ENCODE peak calls at places on chromosomes 16 and 17, in ten cellular contexts. X, I, B, T, W, R, C, S, A and V are unnamed samples.

GRCh38 chr16:87337247-87337646 is 20.1 kb upstream of the C16orf95 start:
- DNase-seq in X (no peak), I (no peak), B (no peak), T (no peak), W (no peak), R (no peak), C (no peak), S (no peak), A (no peak), V (no peak)

GRCh38 chr17:56810286-56810781 is 23.4 kb downstream of the C17orf67 start:
- DNase-seq in X (no peak), I (no peak), B (no peak), T (no peak), W (no peak), R (no peak), C (no peak), S (no peak), A (no peak), V (no peak)

GRCh38 chr17:27494192-27495091 is 38.2 kb downstream of the KSR1 start:
- DNase-seq in X (peak), I (no peak), B (no peak), T (no peak), W (peak), R (peak), C (no peak), S (peak), A (no peak), V (no peak)

GRCh38 chr17:302300-302698 is 50.3 kb downstream of the RPH3AL start:
- DNase-seq in X (no peak), I (no peak), B (no peak), T (no peak), W (no peak), R (no peak), C (no peak), S (no peak), A (no peak), V (no peak)

GRCh38 chr17:35548978-35549377 is 11.5 kb upstream of the SLFN12L start:
- DNase-seq in X (no peak), I (no peak), B (no peak), T (no peak), W (no peak), R (no peak), C (no peak), S (no peak), A (no peak), V (no peak)

GRCh38 chr17:42553866-42554249 is 1.1 kb downstream of the HSD17B1 start:
- DNase-seq in X (no peak), I (no peak), B (no peak), T (no peak), W (no peak), R (peak), C (no peak), S (no peak), A (no peak), V (no peak)

GRCh38 chr17:73610331-73610911 is 33.8 kb downstream of the SDK2 start:
- DNase-seq in X (no peak), I (peak), B (no peak), T (no peak), W (no peak), R (no peak), C (no peak), S (no peak), A (no peak), V (no peak)

GRCh38 chr16:72536673-72537435 is 364.9 kb upstream of the PMFBP1 start:
- DNase-seq in X (no peak), I (no peak), B (no peak), T (no peak), W (peak), R (no peak), C (no peak), S (peak), A (no peak), V (no peak)

GRCh38 chr16:55330726-55331647 is 7.0 kb downstream of the IRX6 start:
- DNase-seq in X (no peak), I (no peak), B (no peak), T (no peak), W (no peak), R (no peak), C (no peak), S (no peak), A (no peak), V (no peak)

GRCh38 chr16:77918792-77919707 is 103.3 kb upstream of the CLEC3A start:
- DNase-seq in X (no peak), I (peak), B (no peak), T (no peak), W (peak), R (peak), C (no peak), S (peak), A (no peak), V (no peak)

GRCh38 chr16:71792176-71792575 is 16.5 kb downstream of the AP1G1 start:
- DNase-seq in X (no peak), I (no peak), B (no peak), T (no peak), W (no peak), R (no peak), C (no peak), S (no peak), A (no peak), V (no peak)

GRCh38 chr16:82641336-82641984 is 14.7 kb downstream of the CDH13 start:
- DNase-seq in X (no peak), I (peak), B (no peak), T (no peak), W (peak), R (peak), C (no peak), S (peak), A (no peak), V (no peak)

GRCh38 chr17:32646941-32647340 is 160.1 kb downstream of the CDK5R1 start:
- DNase-seq in X (no peak), I (no peak), B (no peak), T (no peak), W (no peak), R (no peak), C (no peak), S (no peak), A (no peak), V (no peak)

GRCh38 chr16:4266372-4266771 is 6.5 kb downstream of the TFAP4 start:
- DNase-seq in X (peak), I (no peak), B (no peak), T (no peak), W (peak), R (peak), C (no peak), S (no peak), A (no peak), V (no peak)

GRCh38 chr16:70703041-70703834 is 17.4 kb upstream of the MTSS2 start:
- DNase-seq in X (peak), I (peak), B (no peak), T (no peak), W (peak), R (no peak), C (no peak), S (peak), A (no peak), V (no peak)

GRCh38 chr17:2542056-2542455 is 30.4 kb upstream of the METTL16 start:
- DNase-seq in X (no peak), I (no peak), B (no peak), T (no peak), W (no peak), R (no peak), C (no peak), S (no peak), A (no peak), V (no peak)

GRCh38 chr17:80773243-80773991 is 218.2 kb upstream of the CHMP6 start:
- DNase-seq in X (peak), I (peak), B (no peak), T (peak), W (no peak), R (no peak), C (no peak), S (peak), A (no peak), V (no peak)

GRCh38 chr17:82018152-82019041 is 4.3 kb downstream of the CENPX start:
- DNase-seq in X (no peak), I (no peak), B (no peak), T (no peak), W (no peak), R (no peak), C (no peak), S (peak), A (no peak), V (no peak)

GRCh38 chr16:89404561-89404960 is 85.8 kb downstream of the ANKRD11 start:
- DNase-seq in X (no peak), I (no peak), B (no peak), T (no peak), W (no peak), R (no peak), C (no peak), S (no peak), A (no peak), V (no peak)

GRCh38 chr17:36749493-36749892 is 148.1 kb downstream of the MRM1 start:
- DNase-seq in X (no peak), I (no peak), B (no peak), T (no peak), W (no peak), R (no peak), C (no peak), S (no peak), A (no peak), V (no peak)